ENCODE peak calls at places on chromosomes 1 and 21, in four cellular contexts. O is activated gamma-delta T cell treated with Interleukin-2 at 50 U/mL for 16 hours, J is glutamatergic neuron, G is cardiac muscle cell. F is an unnamed sample.

GRCh38 chr1:110328274-110328673 is 10.9 kb upstream of the RBM15 start:
- DNase-seq in G (peak), J (no peak), O (no peak), F (no peak)

GRCh38 chr1:169048043-169048442 is 58.4 kb upstream of the ATP1B1 start:
- DNase-seq in J (no peak), O (no peak), G (no peak), F (no peak)

GRCh38 chr1:25544819-25545218 is 1.4 kb downstream of the LDLRAP1 start:
- DNase-seq in G (no peak), O (no peak), J (no peak), F (peak)

GRCh38 chr1:81364075-81364474 is 436.7 kb upstream of the ADGRL2 start:
- DNase-seq in G (no peak), J (no peak), O (no peak), F (no peak)

GRCh38 chr21:43024737-43025136 is 50.4 kb downstream of the PKNOX1 start:
- DNase-seq in G (no peak), J (no peak), O (no peak), F (no peak)

GRCh38 chr1:34362949-34363348 is 186.2 kb downstream of the C1orf94 start:
- DNase-seq in G (no peak), O (no peak), J (no peak), F (no peak)

GRCh38 chr21:24995206-24995605 is 612.1 kb downstream of the MRPL39 start:
- DNase-seq in J (no peak), G (no peak), O (no peak), F (no peak)

GRCh38 chr1:244601336-244601735 is 51.6 kb upstream of the DESI2 start:
- DNase-seq in O (no peak), G (no peak), J (no peak), F (no peak)

GRCh38 chr1:65958561-65959350 is 166.1 kb downstream of the PDE4B start:
- DNase-seq in O (peak), J (no peak), G (peak), F (peak)

GRCh38 chr1:30879940-30880339 is 28.6 kb downstream of the SDC3 start:
- DNase-seq in O (no peak), J (peak), G (no peak), F (peak)

GRCh38 chr21:15732290-15732995 is 2.7 kb downstream of the USP25 start:
- DNase-seq in O (no peak), G (peak), J (no peak), F (peak)

GRCh38 chr1:154420172-154420571 is 15.0 kb downstream of the IL6R start:
- DNase-seq in G (peak), O (peak), J (no peak), F (no peak)

GRCh38 chr1:76830373-76830772 is 36.9 kb upstream of the ST6GALNAC5 start:
- DNase-seq in J (no peak), G (peak), O (no peak), F (no peak)

GRCh38 chr1:54341763-54342162 is 64.4 kb downstream of the SSBP3 start:
- DNase-seq in O (no peak), J (no peak), G (no peak), F (no peak)

GRCh38 chr1:203621559-203622130 is 5.0 kb upstream of the ATP2B4 start:
- DNase-seq in J (no peak), G (no peak), O (no peak), F (no peak)

GRCh38 chr1:62841587-62842169 is 57.7 kb downstream of the ATG4C start:
- DNase-seq in J (no peak), O (peak), G (peak), F (peak)

GRCh38 chr1:208036177-208036808 is 125.4 kb upstream of the CD34 start:
- DNase-seq in J (no peak), O (no peak), G (peak), F (peak)

GRCh38 chr1:209705033-209705589 is 465 bp downstream of the HSD11B1 start:
- DNase-seq in O (no peak), G (peak), J (no peak), F (no peak)

GRCh38 chr1:113615425-113615824 is 143.9 kb downstream of the PHTF1 start:
- DNase-seq in J (no peak), G (peak), O (no peak), F (no peak)

GRCh38 chr1:66519988-66520387 is 14.0 kb upstream of the SGIP1 start:
- DNase-seq in G (no peak), J (no peak), O (no peak), F (no peak)

GRCh38 chr1:41357451-41358151 is 3.6 kb upstream of the FOXO6 start:
- DNase-seq in G (peak), J (no peak), O (no peak), F (no peak)

GRCh38 chr21:38773108-38774061 is 32.3 kb upstream of the ETS2 start:
- DNase-seq in O (no peak), G (peak), J (no peak), F (no peak)

GRCh38 chr1:178037510-178038253 is 56.2 kb upstream of the RASAL2 start:
- DNase-seq in G (peak), J (peak), O (no peak), F (peak)

GRCh38 chr1:89363196-89363595 is 663 bp upstream of the GBP6 start:
- DNase-seq in J (no peak), O (no peak), G (peak), F (no peak)

GRCh38 chr1:221397606-221398005 is 344.3 kb downstream of the DUSP10 start:
- DNase-seq in O (no peak), J (no peak), G (no peak), F (no peak)

GRCh38 chr21:14321042-14321441 is 61.9 kb downstream of the HSPA13 start:
- DNase-seq in J (no peak), O (no peak), G (peak), F (peak)

GRCh38 chr21:45577806-45578801 is 35.9 kb upstream of the SLC19A1 start:
- DNase-seq in O (no peak), G (no peak), J (no peak), F (peak)

GRCh38 chr1:156706647-156707008 is 1.2 kb upstream of the CRABP2 start:
- DNase-seq in J (peak), G (peak), O (no peak), F (no peak)

GRCh38 chr1:14924012-14924452 is 229.5 kb upstream of the TMEM51 start:
- DNase-seq in G (peak), J (peak), O (peak), F (peak)

GRCh38 chr21:17612023-17612564 is 607 bp downstream of the BTG3 start:
- DNase-seq in G (peak), O (peak), J (peak), F (peak)

GRCh38 chr1:227910506-227910905 is 37.2 kb downstream of the WNT9A start:
- DNase-seq in O (no peak), J (peak), G (no peak), F (no peak)

GRCh38 chr21:41836166-41837015 is 42.8 kb downstream of the PRDM15 start:
- DNase-seq in G (no peak), O (no peak), J (no peak), F (no peak)

GRCh38 chr1:3125546-3126368 is 56.8 kb downstream of the PRDM16 start:
- DNase-seq in G (no peak), J (no peak), O (no peak), F (no peak)

F was measured in T47D.